ENCODE peak calls at places on chromosomes 7 and 10, in six cellular contexts. One of them, this sample, is unnamed.

GRCh38 chr7:111741811-111742240 is 179.5 kb upstream of the IMMP2L start:
- DNase-seq in SJCRH30: peak
- DNase-seq in Kasumi-1: peak
- DNase-seq in anterior cingulate cortex: no peak
- DNase-seq in stimulated activated CD4-positive, alpha-beta T cell treated with anti-CD3 and anti-CD28 coated beads, Interleukin-1b, Interleukin-23, amount 100 ng/mL, for 4 hours: peak
- DNase-seq in activated T-helper 1 cell treated with anti-CD3 and anti-CD28 coated beads, Interleukin-12 subunit alpha, Interleukin-12 subunit beta, Interleukin-2, Interleukin-4 antibody, amounts not matched to agents 30 ng/mL and 10 ng/mL and 1 ng/mL, durations not matched to agents 14 hours and 24 hours and 36 hours: no peak
- DNase-seq in this sample: no peak

GRCh38 chr7:70376561-70377031 is 755.3 kb upstream of the GALNT17 start:
- DNase-seq in SJCRH30: no peak
- DNase-seq in Kasumi-1: no peak
- DNase-seq in anterior cingulate cortex: no peak
- DNase-seq in stimulated activated CD4-positive, alpha-beta T cell treated with anti-CD3 and anti-CD28 coated beads, Interleukin-1b, Interleukin-23, amount 100 ng/mL, for 4 hours: no peak
- DNase-seq in activated T-helper 1 cell treated with anti-CD3 and anti-CD28 coated beads, Interleukin-12 subunit alpha, Interleukin-12 subunit beta, Interleukin-2, Interleukin-4 antibody, amounts not matched to agents 30 ng/mL and 10 ng/mL and 1 ng/mL, durations not matched to agents 14 hours and 24 hours and 36 hours: no peak
- DNase-seq in this sample: no peak

GRCh38 chr10:80464557-80465466 is 10.7 kb downstream of the TSPAN14 start:
- DNase-seq in SJCRH30: peak
- DNase-seq in Kasumi-1: no peak
- DNase-seq in anterior cingulate cortex: peak
- DNase-seq in stimulated activated CD4-positive, alpha-beta T cell treated with anti-CD3 and anti-CD28 coated beads, Interleukin-1b, Interleukin-23, amount 100 ng/mL, for 4 hours: no peak
- DNase-seq in activated T-helper 1 cell treated with anti-CD3 and anti-CD28 coated beads, Interleukin-12 subunit alpha, Interleukin-12 subunit beta, Interleukin-2, Interleukin-4 antibody, amounts not matched to agents 30 ng/mL and 10 ng/mL and 1 ng/mL, durations not matched to agents 14 hours and 24 hours and 36 hours: no peak
- DNase-seq in this sample: peak

GRCh38 chr10:97784200-97784811 is 12.5 kb upstream of the SFRP5 start:
- DNase-seq in SJCRH30: no peak
- DNase-seq in Kasumi-1: no peak
- DNase-seq in anterior cingulate cortex: no peak
- DNase-seq in stimulated activated CD4-positive, alpha-beta T cell treated with anti-CD3 and anti-CD28 coated beads, Interleukin-1b, Interleukin-23, amount 100 ng/mL, for 4 hours: no peak
- DNase-seq in activated T-helper 1 cell treated with anti-CD3 and anti-CD28 coated beads, Interleukin-12 subunit alpha, Interleukin-12 subunit beta, Interleukin-2, Interleukin-4 antibody, amounts not matched to agents 30 ng/mL and 10 ng/mL and 1 ng/mL, durations not matched to agents 14 hours and 24 hours and 36 hours: no peak
- DNase-seq in this sample: no peak

GRCh38 chr10:73494877-73495225 is 973 bp downstream of the PPP3CB start:
- DNase-seq in SJCRH30: no peak
- DNase-seq in Kasumi-1: no peak
- DNase-seq in anterior cingulate cortex: no peak
- DNase-seq in stimulated activated CD4-positive, alpha-beta T cell treated with anti-CD3 and anti-CD28 coated beads, Interleukin-1b, Interleukin-23, amount 100 ng/mL, for 4 hours: no peak
- DNase-seq in activated T-helper 1 cell treated with anti-CD3 and anti-CD28 coated beads, Interleukin-12 subunit alpha, Interleukin-12 subunit beta, Interleukin-2, Interleukin-4 antibody, amounts not matched to agents 30 ng/mL and 10 ng/mL and 1 ng/mL, durations not matched to agents 14 hours and 24 hours and 36 hours: no peak
- DNase-seq in this sample: no peak

GRCh38 chr7:129530881-129531391 is 28.6 kb downstream of the SMKR1 start:
- DNase-seq in SJCRH30: no peak
- DNase-seq in Kasumi-1: no peak
- DNase-seq in anterior cingulate cortex: no peak
- DNase-seq in stimulated activated CD4-positive, alpha-beta T cell treated with anti-CD3 and anti-CD28 coated beads, Interleukin-1b, Interleukin-23, amount 100 ng/mL, for 4 hours: peak
- DNase-seq in activated T-helper 1 cell treated with anti-CD3 and anti-CD28 coated beads, Interleukin-12 subunit alpha, Interleukin-12 subunit beta, Interleukin-2, Interleukin-4 antibody, amounts not matched to agents 30 ng/mL and 10 ng/mL and 1 ng/mL, durations not matched to agents 14 hours and 24 hours and 36 hours: peak
- DNase-seq in this sample: no peak

GRCh38 chr7:102917436-102918353 is 4.9 kb downstream of the LRRC17 start:
- DNase-seq in SJCRH30: no peak
- DNase-seq in Kasumi-1: no peak
- DNase-seq in anterior cingulate cortex: no peak
- DNase-seq in stimulated activated CD4-positive, alpha-beta T cell treated with anti-CD3 and anti-CD28 coated beads, Interleukin-1b, Interleukin-23, amount 100 ng/mL, for 4 hours: no peak
- DNase-seq in activated T-helper 1 cell treated with anti-CD3 and anti-CD28 coated beads, Interleukin-12 subunit alpha, Interleukin-12 subunit beta, Interleukin-2, Interleukin-4 antibody, amounts not matched to agents 30 ng/mL and 10 ng/mL and 1 ng/mL, durations not matched to agents 14 hours and 24 hours and 36 hours: no peak
- DNase-seq in this sample: no peak

GRCh38 chr7:69597278-69598076 is 798 bp upstream of the AUTS2 start:
- DNase-seq in SJCRH30: peak
- DNase-seq in Kasumi-1: peak
- DNase-seq in anterior cingulate cortex: peak
- DNase-seq in stimulated activated CD4-positive, alpha-beta T cell treated with anti-CD3 and anti-CD28 coated beads, Interleukin-1b, Interleukin-23, amount 100 ng/mL, for 4 hours: no peak
- DNase-seq in activated T-helper 1 cell treated with anti-CD3 and anti-CD28 coated beads, Interleukin-12 subunit alpha, Interleukin-12 subunit beta, Interleukin-2, Interleukin-4 antibody, amounts not matched to agents 30 ng/mL and 10 ng/mL and 1 ng/mL, durations not matched to agents 14 hours and 24 hours and 36 hours: no peak
- DNase-seq in this sample: peak

GRCh38 chr7:28708033-28708451 is 250.1 kb downstream of the TRIL start:
- DNase-seq in SJCRH30: no peak
- DNase-seq in Kasumi-1: no peak
- DNase-seq in anterior cingulate cortex: no peak
- DNase-seq in stimulated activated CD4-positive, alpha-beta T cell treated with anti-CD3 and anti-CD28 coated beads, Interleukin-1b, Interleukin-23, amount 100 ng/mL, for 4 hours: no peak
- DNase-seq in activated T-helper 1 cell treated with anti-CD3 and anti-CD28 coated beads, Interleukin-12 subunit alpha, Interleukin-12 subunit beta, Interleukin-2, Interleukin-4 antibody, amounts not matched to agents 30 ng/mL and 10 ng/mL and 1 ng/mL, durations not matched to agents 14 hours and 24 hours and 36 hours: no peak
- DNase-seq in this sample: no peak

GRCh38 chr10:36676321-36677169 is 448.9 kb upstream of the ANKRD30A start:
- DNase-seq in SJCRH30: no peak
- DNase-seq in Kasumi-1: peak
- DNase-seq in anterior cingulate cortex: no peak
- DNase-seq in stimulated activated CD4-positive, alpha-beta T cell treated with anti-CD3 and anti-CD28 coated beads, Interleukin-1b, Interleukin-23, amount 100 ng/mL, for 4 hours: no peak
- DNase-seq in activated T-helper 1 cell treated with anti-CD3 and anti-CD28 coated beads, Interleukin-12 subunit alpha, Interleukin-12 subunit beta, Interleukin-2, Interleukin-4 antibody, amounts not matched to agents 30 ng/mL and 10 ng/mL and 1 ng/mL, durations not matched to agents 14 hours and 24 hours and 36 hours: no peak
- DNase-seq in this sample: no peak

GRCh38 chr7:35605760-35606159 is 89.2 kb downstream of the HERPUD2 start:
- DNase-seq in SJCRH30: no peak
- DNase-seq in Kasumi-1: no peak
- DNase-seq in anterior cingulate cortex: no peak
- DNase-seq in stimulated activated CD4-positive, alpha-beta T cell treated with anti-CD3 and anti-CD28 coated beads, Interleukin-1b, Interleukin-23, amount 100 ng/mL, for 4 hours: no peak
- DNase-seq in activated T-helper 1 cell treated with anti-CD3 and anti-CD28 coated beads, Interleukin-12 subunit alpha, Interleukin-12 subunit beta, Interleukin-2, Interleukin-4 antibody, amounts not matched to agents 30 ng/mL and 10 ng/mL and 1 ng/mL, durations not matched to agents 14 hours and 24 hours and 36 hours: no peak
- DNase-seq in this sample: no peak

GRCh38 chr10:103506061-103506460 is 12.6 kb downstream of the NEURL1 start:
- DNase-seq in SJCRH30: no peak
- DNase-seq in Kasumi-1: no peak
- DNase-seq in anterior cingulate cortex: no peak
- DNase-seq in stimulated activated CD4-positive, alpha-beta T cell treated with anti-CD3 and anti-CD28 coated beads, Interleukin-1b, Interleukin-23, amount 100 ng/mL, for 4 hours: no peak
- DNase-seq in activated T-helper 1 cell treated with anti-CD3 and anti-CD28 coated beads, Interleukin-12 subunit alpha, Interleukin-12 subunit beta, Interleukin-2, Interleukin-4 antibody, amounts not matched to agents 30 ng/mL and 10 ng/mL and 1 ng/mL, durations not matched to agents 14 hours and 24 hours and 36 hours: no peak
- DNase-seq in this sample: no peak

GRCh38 chr10:110765513-110766375 is 106.0 kb upstream of the PDCD4 start:
- DNase-seq in SJCRH30: no peak
- DNase-seq in Kasumi-1: no peak
- DNase-seq in anterior cingulate cortex: no peak
- DNase-seq in stimulated activated CD4-positive, alpha-beta T cell treated with anti-CD3 and anti-CD28 coated beads, Interleukin-1b, Interleukin-23, amount 100 ng/mL, for 4 hours: no peak
- DNase-seq in activated T-helper 1 cell treated with anti-CD3 and anti-CD28 coated beads, Interleukin-12 subunit alpha, Interleukin-12 subunit beta, Interleukin-2, Interleukin-4 antibody, amounts not matched to agents 30 ng/mL and 10 ng/mL and 1 ng/mL, durations not matched to agents 14 hours and 24 hours and 36 hours: no peak
- DNase-seq in this sample: no peak

GRCh38 chr7:43513236-43513635 is 69.7 kb upstream of the STK17A start:
- DNase-seq in SJCRH30: no peak
- DNase-seq in Kasumi-1: no peak
- DNase-seq in anterior cingulate cortex: no peak
- DNase-seq in stimulated activated CD4-positive, alpha-beta T cell treated with anti-CD3 and anti-CD28 coated beads, Interleukin-1b, Interleukin-23, amount 100 ng/mL, for 4 hours: no peak
- DNase-seq in activated T-helper 1 cell treated with anti-CD3 and anti-CD28 coated beads, Interleukin-12 subunit alpha, Interleukin-12 subunit beta, Interleukin-2, Interleukin-4 antibody, amounts not matched to agents 30 ng/mL and 10 ng/mL and 1 ng/mL, durations not matched to agents 14 hours and 24 hours and 36 hours: no peak
- DNase-seq in this sample: no peak